ENCODE peak calls at places on chromosomes 3 and 15, in six cellular contexts. One of them, this sample, is unnamed.

GRCh38 chr3:57852896-57853295 is 96.8 kb downstream of the SLMAP start:
- DNase-seq in lower leg skin: no peak
- DNase-seq in endothelial cell: no peak
- DNase-seq in testis: no peak
- DNase-seq in H9: no peak
- DNase-seq in astrocyte of the spinal cord: peak; percentile 48
- DNase-seq in this sample: no peak

GRCh38 chr3:12005951-12006625 is 1.9 kb downstream of the SYN2 start:
- DNase-seq in testis: no peak
- DNase-seq in lower leg skin: no peak
- DNase-seq in astrocyte of the spinal cord: no peak
- DNase-seq in H9: peak; percentile 30
- DNase-seq in endothelial cell: no peak
- DNase-seq in this sample: no peak

GRCh38 chr3:13372126-13372525 is 48.0 kb downstream of the NUP210 start:
- DNase-seq in H9: no peak
- DNase-seq in endothelial cell: no peak
- DNase-seq in lower leg skin: no peak
- DNase-seq in astrocyte of the spinal cord: no peak
- DNase-seq in testis: no peak
- DNase-seq in this sample: no peak

GRCh38 chr3:143199998-143200909 is 80.7 kb downstream of the CHST2 start:
- DNase-seq in endothelial cell: no peak
- DNase-seq in astrocyte of the spinal cord: peak; percentile 20
- DNase-seq in H9: no peak
- DNase-seq in lower leg skin: no peak
- DNase-seq in testis: no peak
- DNase-seq in this sample: no peak

GRCh38 chr3:132196113-132196512 is 121.1 kb upstream of the ACP3 start:
- DNase-seq in H9: no peak
- DNase-seq in lower leg skin: no peak
- DNase-seq in testis: no peak
- DNase-seq in astrocyte of the spinal cord: no peak
- DNase-seq in endothelial cell: no peak
- DNase-seq in this sample: no peak

GRCh38 chr3:99505646-99506269 is 132.6 kb upstream of the COL8A1 start:
- DNase-seq in testis: peak; percentile 23
- DNase-seq in H9: no peak
- DNase-seq in lower leg skin: peak; percentile 82
- DNase-seq in endothelial cell: no peak
- DNase-seq in astrocyte of the spinal cord: peak; percentile 82
- DNase-seq in this sample: no peak

GRCh38 chr3:94234177-94234788 is 171.4 kb downstream of the NSUN3 start:
- DNase-seq in H9: no peak
- DNase-seq in lower leg skin: no peak
- DNase-seq in astrocyte of the spinal cord: peak; percentile 63
- DNase-seq in endothelial cell: peak; percentile 30
- DNase-seq in testis: peak; percentile 62
- DNase-seq in this sample: no peak

GRCh38 chr15:35439291-35439690 is 106.7 kb downstream of the DPH6 start:
- DNase-seq in lower leg skin: no peak
- DNase-seq in endothelial cell: no peak
- DNase-seq in testis: no peak
- DNase-seq in astrocyte of the spinal cord: peak; percentile 67
- DNase-seq in H9: no peak
- DNase-seq in this sample: no peak

GRCh38 chr3:39515681-39516441 is 48.4 kb downstream of the MOBP start:
- DNase-seq in H9: no peak
- DNase-seq in endothelial cell: no peak
- DNase-seq in lower leg skin: no peak
- DNase-seq in testis: no peak
- DNase-seq in astrocyte of the spinal cord: no peak
- DNase-seq in this sample: no peak

GRCh38 chr3:8488877-8489865 is 12.5 kb upstream of the LMCD1 start:
- DNase-seq in testis: no peak
- DNase-seq in H9: no peak
- DNase-seq in astrocyte of the spinal cord: no peak
- DNase-seq in endothelial cell: no peak
- DNase-seq in lower leg skin: no peak
- DNase-seq in this sample: no peak

GRCh38 chr15:62090988-62091387 is 24.2 kb downstream of the C2CD4A start:
- DNase-seq in astrocyte of the spinal cord: no peak
- DNase-seq in lower leg skin: no peak
- DNase-seq in endothelial cell: no peak
- DNase-seq in testis: no peak
- DNase-seq in H9: no peak
- DNase-seq in this sample: no peak

GRCh38 chr15:91124155-91124554 is 24.1 kb downstream of the SV2B start:
- DNase-seq in astrocyte of the spinal cord: no peak
- DNase-seq in endothelial cell: no peak
- DNase-seq in testis: no peak
- DNase-seq in H9: peak; percentile 41
- DNase-seq in lower leg skin: no peak
- DNase-seq in this sample: no peak

GRCh38 chr3:34646911-34647465 is 848.6 kb downstream of the PDCD6IP start:
- DNase-seq in astrocyte of the spinal cord: no peak
- DNase-seq in endothelial cell: no peak
- DNase-seq in lower leg skin: no peak
- DNase-seq in testis: no peak
- DNase-seq in H9: no peak
- DNase-seq in this sample: no peak

GRCh38 chr15:38885477-38885952 is 320.9 kb upstream of the RASGRP1 start:
- DNase-seq in testis: no peak
- DNase-seq in endothelial cell: no peak
- DNase-seq in lower leg skin: no peak
- DNase-seq in H9: no peak
- DNase-seq in astrocyte of the spinal cord: no peak
- DNase-seq in this sample: no peak

GRCh38 chr15:57118013-57118799 is 199.8 kb downstream of the TCF12 start:
- DNase-seq in lower leg skin: no peak
- DNase-seq in H9: no peak
- DNase-seq in testis: no peak
- DNase-seq in astrocyte of the spinal cord: peak; percentile 33
- DNase-seq in endothelial cell: no peak
- DNase-seq in this sample: no peak

GRCh38 chr15:94246016-94246415 is 14.7 kb downstream of the MCTP2 start:
- DNase-seq in astrocyte of the spinal cord: no peak
- DNase-seq in endothelial cell: no peak
- DNase-seq in H9: no peak
- DNase-seq in lower leg skin: no peak
- DNase-seq in testis: no peak
- DNase-seq in this sample: no peak

GRCh38 chr3:184491867-184492615 is 69.5 kb upstream of the EPHB3 start:
- DNase-seq in endothelial cell: no peak
- DNase-seq in astrocyte of the spinal cord: no peak
- DNase-seq in testis: peak; percentile 26
- DNase-seq in lower leg skin: peak; percentile 52
- DNase-seq in H9: no peak
- DNase-seq in this sample: no peak

GRCh38 chr3:2268779-2269178 is 170.1 kb downstream of the CNTN4 start:
- DNase-seq in astrocyte of the spinal cord: no peak
- DNase-seq in testis: no peak
- DNase-seq in H9: no peak
- DNase-seq in endothelial cell: no peak
- DNase-seq in lower leg skin: no peak
- DNase-seq in this sample: no peak

GRCh38 chr3:99776516-99777209 is 41.0 kb upstream of the CMSS1 start:
- DNase-seq in H9: no peak
- DNase-seq in testis: no peak
- DNase-seq in lower leg skin: no peak
- DNase-seq in astrocyte of the spinal cord: peak; percentile 33
- DNase-seq in endothelial cell: no peak
- DNase-seq in this sample: no peak

GRCh38 chr15:48244923-48245322 is 38.8 kb downstream of the SLC12A1 start:
- DNase-seq in lower leg skin: no peak
- DNase-seq in H9: no peak
- DNase-seq in astrocyte of the spinal cord: no peak
- DNase-seq in endothelial cell: no peak
- DNase-seq in testis: no peak
- DNase-seq in this sample: no peak

DNA sequence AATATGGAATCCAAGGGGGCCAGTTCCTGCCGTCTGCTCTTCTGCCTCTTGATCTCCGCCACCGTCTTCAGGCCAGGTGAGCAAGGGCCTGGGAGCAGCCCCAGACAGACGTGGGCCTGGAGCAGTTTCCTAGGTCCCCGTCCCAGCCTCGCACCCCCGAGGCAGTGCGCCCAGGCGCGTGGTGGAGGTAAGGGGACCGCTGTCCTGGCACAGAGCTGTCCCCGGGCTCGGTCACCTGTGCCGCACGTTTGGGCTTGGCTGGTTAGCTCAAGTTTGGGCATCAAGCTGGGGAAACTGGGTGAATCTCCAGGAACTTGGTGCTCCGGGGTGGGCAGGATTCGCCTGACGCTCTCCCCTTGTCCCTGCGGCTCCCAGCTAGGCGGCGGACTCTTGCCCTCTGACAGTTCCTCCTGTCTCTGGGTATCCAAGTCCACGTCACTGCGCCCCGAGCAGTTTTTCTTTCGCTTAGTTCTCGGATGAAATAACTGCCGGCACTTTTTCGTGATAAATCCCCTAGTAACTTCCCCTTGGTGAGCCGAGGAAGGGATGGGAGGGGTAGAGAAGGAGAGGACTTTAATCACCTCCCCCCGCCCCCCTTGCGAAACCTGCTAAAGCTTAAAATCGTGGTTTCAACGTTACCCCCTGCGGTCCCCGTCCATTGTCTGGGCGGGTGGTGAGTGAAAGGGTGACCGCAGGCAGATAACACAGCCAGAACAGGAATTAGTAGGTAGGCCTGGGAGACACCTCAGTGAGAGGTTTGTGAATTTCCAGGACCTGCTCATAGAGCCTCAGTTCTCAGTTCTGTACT is 901 bp downstream of the ALCAM start:
- DNase-seq in H9: peak; percentile 48
- DNase-seq in endothelial cell: peak; percentile 39
- DNase-seq in testis: peak; percentile 64
- DNase-seq in astrocyte of the spinal cord: peak; percentile 82
- DNase-seq in lower leg skin: peak; percentile 59
- DNase-seq in this sample: peak; percentile 51
- TF ChIP-seq CTCF in H9: no peak
- TF ChIP-seq CTCF in endothelial cell: no peak
- TF ChIP-seq CTCF in testis: no peak
- TF ChIP-seq CTCF in astrocyte of the spinal cord: no peak
- TF ChIP-seq CTCF in lower leg skin: no peak
- TF ChIP-seq CTCF in this sample: no peak

GRCh38 chr15:56019060-56019793 is 25.8 kb upstream of the NEDD4 start:
- DNase-seq in lower leg skin: no peak
- DNase-seq in endothelial cell: no peak
- DNase-seq in testis: no peak
- DNase-seq in H9: no peak
- DNase-seq in astrocyte of the spinal cord: no peak
- DNase-seq in this sample: no peak
- TF ChIP-seq CTCF in lower leg skin: no peak
- TF ChIP-seq CTCF in endothelial cell: no peak
- TF ChIP-seq CTCF in testis: no peak
- TF ChIP-seq CTCF in H9: no peak
- TF ChIP-seq CTCF in astrocyte of the spinal cord: no peak
- TF ChIP-seq CTCF in this sample: no peak

DNA sequence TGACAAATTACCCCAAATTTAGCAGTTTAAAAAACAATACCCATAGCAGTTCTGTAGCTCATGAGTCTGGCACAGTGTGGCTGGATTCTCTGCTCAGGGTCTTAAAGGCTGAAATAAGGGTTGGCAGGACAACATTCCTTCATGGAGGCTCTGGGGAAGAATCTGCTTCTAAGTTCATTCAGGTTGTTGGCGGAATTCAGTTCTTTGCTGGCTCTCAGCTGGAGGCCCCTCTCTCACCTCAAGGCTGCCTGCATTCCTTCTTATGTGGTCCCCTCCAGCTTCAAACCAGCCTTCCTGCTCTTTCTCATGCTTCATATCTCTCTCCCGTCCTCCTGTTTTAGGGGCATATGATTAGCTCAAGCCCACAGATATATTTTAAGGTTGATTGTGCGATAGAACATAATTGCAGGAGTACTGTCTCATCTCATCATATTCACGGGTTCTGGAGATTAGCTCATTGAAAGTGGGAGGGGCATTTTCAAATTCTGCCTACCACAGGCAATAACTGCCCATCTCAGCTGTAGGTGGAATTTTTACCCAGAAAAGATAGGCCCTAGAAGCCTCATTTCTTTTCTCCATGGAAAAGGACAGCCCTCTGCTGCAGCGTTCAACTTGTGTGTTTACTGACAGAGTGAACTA is 5.6 kb upstream of the ZBTB47 start:
- DNase-seq in H9: peak; percentile 60
- DNase-seq in endothelial cell: no peak
- DNase-seq in lower leg skin: no peak
- DNase-seq in testis: no peak
- DNase-seq in astrocyte of the spinal cord: no peak
- DNase-seq in this sample: no peak
- TF ChIP-seq CTCF in H9: no peak
- TF ChIP-seq CTCF in endothelial cell: no peak
- TF ChIP-seq CTCF in lower leg skin: no peak
- TF ChIP-seq CTCF in testis: no peak
- TF ChIP-seq CTCF in astrocyte of the spinal cord: no peak
- TF ChIP-seq CTCF in this sample: no peak

GRCh38 chr15:63190993-63191392 is 1.6 kb downstream of the RAB8B start:
- DNase-seq in testis: no peak
- DNase-seq in astrocyte of the spinal cord: no peak
- DNase-seq in H9: no peak
- DNase-seq in lower leg skin: no peak
- DNase-seq in endothelial cell: no peak
- DNase-seq in this sample: no peak

GRCh38 chr15:63188247-63188936 is 1.0 kb upstream of the RAB8B start:
- DNase-seq in lower leg skin: no peak
- DNase-seq in astrocyte of the spinal cord: peak; percentile 19
- DNase-seq in H9: no peak
- DNase-seq in testis: no peak
- DNase-seq in endothelial cell: no peak
- DNase-seq in this sample: no peak

GRCh38 chr15:63189955-63190691 is 717 bp downstream of the RAB8B start:
- DNase-seq in endothelial cell: no peak
- DNase-seq in H9: no peak
- DNase-seq in testis: no peak
- DNase-seq in lower leg skin: no peak
- DNase-seq in astrocyte of the spinal cord: no peak
- DNase-seq in this sample: no peak

GRCh38 chr15:63187589-63188226 is 1.7 kb upstream of the RAB8B start:
- DNase-seq in astrocyte of the spinal cord: no peak
- DNase-seq in testis: no peak
- DNase-seq in lower leg skin: no peak
- DNase-seq in H9: no peak
- DNase-seq in endothelial cell: no peak
- DNase-seq in this sample: no peak

GRCh38 chr15:63188937-63189871 is at the start of gene RAB8B:
- DNase-seq in lower leg skin: peak; percentile 98
- DNase-seq in H9: peak; percentile 98
- DNase-seq in astrocyte of the spinal cord: peak; percentile 98
- DNase-seq in endothelial cell: peak; percentile 100
- DNase-seq in testis: peak; percentile 99
- DNase-seq in this sample: peak; percentile 93
- TF ChIP-seq CTCF in lower leg skin: no peak
- TF ChIP-seq CTCF in H9: no peak
- TF ChIP-seq CTCF in astrocyte of the spinal cord: no peak
- TF ChIP-seq CTCF in endothelial cell: no peak
- TF ChIP-seq CTCF in testis: no peak
- TF ChIP-seq CTCF in this sample: no peak

DNA sequence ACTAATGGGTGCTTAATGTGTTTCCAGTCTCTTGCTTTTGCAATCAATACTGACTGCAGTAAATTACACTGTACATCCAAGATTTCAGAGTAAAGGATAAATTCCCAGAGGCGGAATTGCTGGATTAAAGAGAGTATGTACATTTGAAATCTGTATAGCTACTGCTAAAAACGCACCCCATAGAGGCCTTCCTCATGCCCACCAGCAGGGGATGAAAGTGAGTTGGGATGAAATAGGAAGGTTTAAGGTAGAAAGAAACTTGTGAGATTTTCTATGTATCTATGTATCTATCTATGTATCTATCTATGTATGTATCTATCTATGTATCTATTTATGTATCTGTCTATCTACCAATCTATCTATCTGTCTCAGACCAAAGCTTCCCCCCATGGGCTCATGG is 28.4 kb downstream of the TMEM44 start:
- DNase-seq in lower leg skin: no peak
- DNase-seq in testis: no peak
- DNase-seq in H9: no peak
- DNase-seq in astrocyte of the spinal cord: no peak
- DNase-seq in endothelial cell: no peak
- DNase-seq in this sample: no peak
- TF ChIP-seq CTCF in lower leg skin: no peak
- TF ChIP-seq CTCF in testis: no peak
- TF ChIP-seq CTCF in H9: peak; percentile 59
- TF ChIP-seq CTCF in astrocyte of the spinal cord: peak; percentile 61
- TF ChIP-seq CTCF in endothelial cell: no peak
- TF ChIP-seq CTCF in this sample: no peak

This sample was measured in activated B cell treated with CpG ODN at 0.5 μM for 24 hours.